ENCODE peak calls at places on chromosome X, in five cellular contexts. B is NCI-H1417, C is NCI-H2171, R is lower lobe of right lung, E is NCI-H69. I is an unnamed sample.

GRCh38 chrX:68945603-68946228 is 116.9 kb downstream of the EFNB1 start:
- DNase-seq in B (no peak), C (no peak), R (no peak), E (peak; percentile 47), I (peak; percentile 80)

GRCh38 chrX:125782184-125782583 is 383.9 kb downstream of the DCAF12L2 start:
- DNase-seq in B (no peak), C (no peak), R (no peak), E (no peak), I (no peak)

GRCh38 chrX:63686878-63687714 is 97.9 kb downstream of the ARHGEF9 start:
- DNase-seq in B (peak; percentile 6), C (peak; percentile 1), R (no peak), E (no peak), I (peak; percentile 57)

GRCh38 chrX:53211391-53211978 is 13.5 kb downstream of the KDM5C start:
- DNase-seq in B (no peak), C (no peak), R (no peak), E (no peak), I (no peak)

GRCh38 chrX:3046253-3046909 is 5.1 kb downstream of the ARSF start:
- DNase-seq in B (no peak), C (no peak), R (no peak), E (no peak), I (peak; percentile 16)

GRCh38 chrX:100363926-100364325 is 46.1 kb downstream of the PCDH19 start:
- DNase-seq in B (no peak), C (no peak), R (no peak), E (peak; percentile 6), I (no peak)

GRCh38 chrX:8273451-8273894 is 102.4 kb upstream of the VCX2 start:
- DNase-seq in B (no peak), C (no peak), R (no peak), E (no peak), I (no peak)

GRCh38 chrX:11766487-11766886 is 8.4 kb downstream of the MSL3 start:
- DNase-seq in B (no peak), C (no peak), R (no peak), E (no peak), I (no peak)

GRCh38 chrX:14546190-14546589 is 16.9 kb downstream of the GLRA2 start:
- DNase-seq in B (peak; percentile 35), C (no peak), R (no peak), E (peak; percentile 33), I (no peak)

GRCh38 chrX:65035451-65035779 is 59.2 kb upstream of the ZC4H2 start:
- DNase-seq in B (peak; percentile 84), C (no peak), R (no peak), E (no peak), I (peak; percentile 76)